ENCODE peak calls at places on chromosomes 5 and 9, in nine cellular contexts. Y is T-helper 9 cell; E is NB4; Z is NCI-H1694; S is GM23248; C is effector memory CD4-positive, alpha-beta T cell; Q is cortex of kidney; H is B cell; K is GM13977. O is an unnamed sample.

GRCh38 chr5:106658150-106658549 is 1012.6 kb downstream of the EFNA5 start:
- DNase-seq in Y (no peak), Q (no peak), K (no peak), S (no peak), Z (no peak), H (no peak), E (no peak), C (no peak), O (no peak)

GRCh38 chr5:169242175-169242848 is 58.6 kb downstream of the SLIT3 start:
- DNase-seq in S (no peak), Y (no peak), K (no peak), E (no peak), Z (no peak), C (no peak), H (no peak), Q (no peak), O (no peak)

GRCh38 chr5:41893074-41893851 is 10.9 kb upstream of the RIMOC1 start:
- DNase-seq in H (no peak), Q (no peak), C (no peak), S (no peak), Z (no peak), K (no peak), E (no peak), Y (no peak), O (no peak)

GRCh38 chr5:15968994-15969393 is 210.6 kb downstream of the MARCHF11 start:
- DNase-seq in H (no peak), S (peak; percentile 26), K (no peak), Q (no peak), Y (no peak), C (no peak), Z (no peak), E (no peak), O (no peak)

GRCh38 chr5:6556089-6556801 is 76.6 kb downstream of the NSUN2 start:
- DNase-seq in Z (no peak), Q (no peak), H (no peak), E (no peak), C (no peak), S (peak; percentile 15), K (no peak), Y (no peak), O (no peak)

GRCh38 chr5:157484768-157485167 is 24.8 kb downstream of the NIPAL4 start:
- DNase-seq in Q (no peak), C (no peak), Z (peak; percentile 50), K (no peak), E (peak; percentile 64), S (peak; percentile 81), H (no peak), Y (no peak), O (peak; percentile 69)

GRCh38 chr5:169121631-169122420 is 179.1 kb downstream of the SLIT3 start:
- DNase-seq in Q (no peak), C (no peak), S (peak; percentile 97), Y (no peak), K (no peak), Z (no peak), H (no peak), E (no peak), O (peak; percentile 80)

GRCh38 chr5:64462391-64462790 is 43.4 kb upstream of the RGS7BP start:
- DNase-seq in Z (no peak), K (no peak), Q (no peak), E (no peak), Y (no peak), C (no peak), S (no peak), H (no peak), O (no peak)

GRCh38 chr9:105501414-105501813 is 53.6 kb downstream of the FSD1L start:
- DNase-seq in H (no peak), Y (no peak), Z (no peak), S (no peak), C (no peak), K (no peak), E (no peak), Q (no peak), O (no peak)

GRCh38 chr5:96703985-96704384 is 41.8 kb downstream of the CAST start:
- DNase-seq in C (no peak), Y (no peak), Q (no peak), H (no peak), E (no peak), K (peak; percentile 17), S (peak; percentile 49), Z (no peak), O (no peak)

GRCh38 chr9:136485049-136485647 is 2.3 kb upstream of the SEC16A start:
- DNase-seq in C (peak; percentile 74), Y (peak; percentile 84), Z (peak; percentile 85), E (peak; percentile 81), Q (no peak), K (peak; percentile 82), S (peak; percentile 79), H (peak; percentile 85), O (peak; percentile 97)

GRCh38 chr5:38208782-38209378 is 49.5 kb upstream of the EGFLAM start:
- DNase-seq in S (peak; percentile 71), Q (no peak), Z (peak; percentile 33), E (peak; percentile 52), H (no peak), C (no peak), Y (no peak), K (peak; percentile 28), O (no peak)

GRCh38 chr9:94139672-94140417 is 55.6 kb downstream of the PTPDC1 start:
- DNase-seq in Z (no peak), K (no peak), H (no peak), Y (no peak), E (no peak), Q (no peak), C (no peak), S (peak; percentile 93), O (peak; percentile 95)

GRCh38 chr9:92378825-92379535 is 25.4 kb downstream of the OGN start:
- DNase-seq in Z (no peak), E (no peak), K (no peak), H (no peak), C (no peak), Q (no peak), S (peak; percentile 66), Y (no peak), O (peak; percentile 38)

GRCh38 chr5:118791986-118792734 is 196.2 kb downstream of the DTWD2 start:
- DNase-seq in C (no peak), K (peak; percentile 42), Y (no peak), Q (no peak), E (peak; percentile 68), Z (peak; percentile 36), S (peak; percentile 85), H (peak; percentile 28), O (peak; percentile 74)

GRCh38 chr5:153463806-153464205 is 26.7 kb upstream of the GRIA1 start:
- DNase-seq in C (no peak), Y (no peak), S (peak; percentile 88), K (no peak), E (no peak), Q (no peak), Z (no peak), H (no peak), O (no peak)

GRCh38 chr9:98097836-98098235 is 21.2 kb downstream of the TRIM14 start:
- DNase-seq in Y (no peak), C (peak; percentile 34), S (no peak), E (no peak), K (peak; percentile 66), H (no peak), Q (no peak), Z (no peak), O (no peak)

GRCh38 chr9:106052735-106053134 is 358.4 kb downstream of the TMEM38B start:
- DNase-seq in Z (no peak), Y (no peak), S (no peak), H (no peak), K (no peak), E (no peak), Q (no peak), C (no peak), O (no peak)

GRCh38 chr5:151236888-151237287 is 13.0 kb upstream of the CCDC69 start:
- DNase-seq in E (no peak), Z (no peak), H (no peak), Q (no peak), S (no peak), Y (no peak), K (no peak), C (no peak), O (no peak)

GRCh38 chr5:127830157-127830556 is 127.0 kb downstream of the CCDC192 start:
- DNase-seq in Y (no peak), H (no peak), Q (no peak), K (no peak), E (no peak), Z (no peak), C (no peak), S (peak; percentile 35), O (no peak)

GRCh38 chr5:107263387-107264003 is 407.2 kb downstream of the EFNA5 start:
- DNase-seq in S (no peak), Y (no peak), E (no peak), Q (no peak), H (peak; percentile 29), C (no peak), K (peak; percentile 11), Z (no peak), O (no peak)

GRCh38 chr9:4939118-4939561 is 45.9 kb upstream of the JAK2 start:
- DNase-seq in K (peak; percentile 20), H (peak; percentile 60), Y (no peak), C (no peak), Q (no peak), Z (no peak), S (no peak), E (peak; percentile 98), O (no peak)

GRCh38 chr5:137604348-137605095 is 105.4 kb upstream of the SPOCK1 start:
- DNase-seq in Z (no peak), Y (no peak), C (no peak), K (no peak), S (no peak), H (no peak), Q (no peak), E (no peak), O (no peak)